ENCODE peak calls at places on chromosomes 4 and X, in eight cellular contexts. One of them, this sample, is unnamed. For H3K4me1 and H3K9me3, the result is how much of the 10 kb centered on the place peaks cover.

GRCh38 chrX:132956421-132957210 is 1.8 kb downstream of the HS6ST2 start:
- DNase-seq in A549: peak
- DNase-seq in tibial nerve: no peak
- DNase-seq in fibroblast of lung: no peak
- DNase-seq in sigmoid colon: no peak
- DNase-seq in right lobe of liver: no peak
- DNase-seq in keratinocyte: no peak
- DNase-seq in testis: no peak
- DNase-seq in this sample: peak

GRCh38 chr4:74433043-74433442 is 11.9 kb upstream of the AREG start:
- DNase-seq in A549: no peak
- DNase-seq in tibial nerve: no peak
- DNase-seq in fibroblast of lung: no peak
- DNase-seq in sigmoid colon: no peak
- DNase-seq in right lobe of liver: no peak
- DNase-seq in keratinocyte: no peak
- DNase-seq in testis: no peak
- DNase-seq in this sample: no peak

GRCh38 chr4:8303485-8304281 is 34.1 kb downstream of the HTRA3 start:
- DNase-seq in A549: peak
- DNase-seq in tibial nerve: no peak
- DNase-seq in fibroblast of lung: peak
- DNase-seq in sigmoid colon: peak
- DNase-seq in right lobe of liver: no peak
- DNase-seq in keratinocyte: peak
- DNase-seq in testis: no peak
- DNase-seq in this sample: peak

GRCh38 chrX:38803286-38803608 is 2.0 kb downstream of the MID1IP1 start:
- DNase-seq in A549: no peak
- DNase-seq in tibial nerve: no peak
- DNase-seq in fibroblast of lung: no peak
- DNase-seq in sigmoid colon: no peak
- DNase-seq in right lobe of liver: no peak
- DNase-seq in keratinocyte: no peak
- DNase-seq in testis: no peak
- DNase-seq in this sample: no peak

GRCh38 chrX:78886550-78886949 is 58.6 kb upstream of the P2RY10 start:
- DNase-seq in A549: peak
- DNase-seq in tibial nerve: no peak
- DNase-seq in fibroblast of lung: no peak
- DNase-seq in sigmoid colon: no peak
- DNase-seq in right lobe of liver: no peak
- DNase-seq in keratinocyte: no peak
- DNase-seq in testis: no peak
- DNase-seq in this sample: no peak

GRCh38 chr4:18847276-18847890 is 825.8 kb upstream of the LCORL start:
- DNase-seq in A549: no peak
- DNase-seq in tibial nerve: no peak
- DNase-seq in fibroblast of lung: peak
- DNase-seq in sigmoid colon: no peak
- DNase-seq in right lobe of liver: no peak
- DNase-seq in keratinocyte: no peak
- DNase-seq in testis: peak
- DNase-seq in this sample: no peak

GRCh38 chr4:55768291-55768690 is 51.3 kb upstream of the EXOC1L start:
- DNase-seq in A549: peak
- DNase-seq in tibial nerve: no peak
- DNase-seq in fibroblast of lung: peak
- DNase-seq in sigmoid colon: no peak
- DNase-seq in right lobe of liver: no peak
- DNase-seq in keratinocyte: peak
- DNase-seq in testis: no peak
- DNase-seq in this sample: no peak

GRCh38 chr4:74258949-74259348 is 49.3 kb upstream of the EPGN start:
- DNase-seq in A549: no peak
- DNase-seq in tibial nerve: no peak
- DNase-seq in fibroblast of lung: peak
- DNase-seq in sigmoid colon: no peak
- DNase-seq in right lobe of liver: no peak
- DNase-seq in keratinocyte: no peak
- DNase-seq in testis: peak
- DNase-seq in this sample: no peak

GRCh38 chr4:41119867-41120295 is 94.5 kb downstream of the APBB2 start:
- DNase-seq in A549: no peak
- DNase-seq in tibial nerve: peak
- DNase-seq in fibroblast of lung: no peak
- DNase-seq in sigmoid colon: no peak
- DNase-seq in right lobe of liver: no peak
- DNase-seq in keratinocyte: no peak
- DNase-seq in testis: no peak
- DNase-seq in this sample: peak

GRCh38 chr4:38782452-38783108 is at the start of gene TLR10:
- DNase-seq in A549: peak
- DNase-seq in tibial nerve: no peak
- DNase-seq in fibroblast of lung: peak
- DNase-seq in sigmoid colon: no peak
- DNase-seq in right lobe of liver: no peak
- DNase-seq in keratinocyte: no peak
- DNase-seq in testis: peak
- DNase-seq in this sample: no peak

GRCh38 chr4:78496021-78496643 is 55.4 kb upstream of the ANXA3 start:
- DNase-seq in A549: no peak
- DNase-seq in tibial nerve: no peak
- DNase-seq in fibroblast of lung: peak
- DNase-seq in sigmoid colon: no peak
- DNase-seq in right lobe of liver: no peak
- DNase-seq in keratinocyte: no peak
- DNase-seq in testis: no peak
- DNase-seq in this sample: no peak

GRCh38 chr4:182968917-182969650 is 51.9 kb upstream of the DCTD start:
- DNase-seq in A549: no peak
- DNase-seq in tibial nerve: no peak
- DNase-seq in fibroblast of lung: no peak
- DNase-seq in sigmoid colon: no peak
- DNase-seq in right lobe of liver: no peak
- DNase-seq in keratinocyte: no peak
- DNase-seq in testis: no peak
- DNase-seq in this sample: no peak

GRCh38 chr4:96175871-96176270 is 336.0 kb downstream of the PDHA2 start:
- DNase-seq in A549: no peak
- DNase-seq in tibial nerve: no peak
- DNase-seq in fibroblast of lung: no peak
- DNase-seq in sigmoid colon: no peak
- DNase-seq in right lobe of liver: no peak
- DNase-seq in keratinocyte: no peak
- DNase-seq in testis: no peak
- DNase-seq in this sample: no peak

GRCh38 chr4:98446499-98447375 is 185.6 kb downstream of the RAP1GDS1 start:
- DNase-seq in A549: no peak
- DNase-seq in tibial nerve: no peak
- DNase-seq in fibroblast of lung: peak
- DNase-seq in sigmoid colon: no peak
- DNase-seq in right lobe of liver: no peak
- DNase-seq in keratinocyte: peak
- DNase-seq in testis: no peak
- DNase-seq in this sample: no peak

GRCh38 chr4:48698029-48698901 is 81.8 kb downstream of the FRYL start:
- DNase-seq in A549: peak
- DNase-seq in tibial nerve: peak
- DNase-seq in fibroblast of lung: peak
- DNase-seq in sigmoid colon: peak
- DNase-seq in right lobe of liver: peak
- DNase-seq in keratinocyte: peak
- DNase-seq in testis: peak
- DNase-seq in this sample: no peak

GRCh38 chrX:153643431-153644351 is 3.3 kb upstream of the DUSP9 start:
- DNase-seq in A549: peak
- DNase-seq in tibial nerve: no peak
- DNase-seq in fibroblast of lung: no peak
- DNase-seq in sigmoid colon: peak
- DNase-seq in right lobe of liver: no peak
- DNase-seq in keratinocyte: no peak
- DNase-seq in testis: no peak
- DNase-seq in this sample: no peak
- TF ChIP-seq CTCF in A549: peak
- TF ChIP-seq CTCF in tibial nerve: no peak
- TF ChIP-seq CTCF in fibroblast of lung: no peak
- TF ChIP-seq CTCF in sigmoid colon: no peak
- TF ChIP-seq CTCF in right lobe of liver: no peak
- TF ChIP-seq CTCF in keratinocyte: no peak
- TF ChIP-seq CTCF in testis: no peak
- TF ChIP-seq CTCF in this sample: no peak

DNA sequence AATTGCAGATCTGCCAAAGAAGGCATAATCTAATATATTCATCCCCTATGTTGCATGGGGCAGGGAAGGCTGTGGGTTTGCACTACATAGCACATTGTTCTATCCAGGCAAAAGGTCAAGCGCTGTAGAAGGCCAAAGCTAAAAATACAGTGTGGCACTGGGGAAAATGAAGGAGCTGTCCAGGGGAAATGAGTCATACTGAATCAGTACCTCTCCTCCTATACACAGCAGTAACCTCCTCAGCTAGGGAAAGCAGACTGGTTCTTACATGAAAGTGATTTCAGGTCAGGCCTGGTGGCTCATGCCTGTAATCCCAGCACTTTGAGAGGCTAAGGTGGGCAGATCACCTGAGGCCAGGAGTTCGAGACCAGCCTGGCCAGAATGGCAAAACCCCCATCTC is 31.0 kb upstream of the SLC25A4 start:
- DNase-seq in A549: peak
- DNase-seq in tibial nerve: no peak
- DNase-seq in fibroblast of lung: peak
- DNase-seq in sigmoid colon: no peak
- DNase-seq in right lobe of liver: no peak
- DNase-seq in keratinocyte: peak
- DNase-seq in testis: peak
- DNase-seq in this sample: peak
- H3K4me1 ChIP-seq in A549: under half
- H3K4me1 ChIP-seq in tibial nerve: under half
- H3K4me1 ChIP-seq in fibroblast of lung: under half
- H3K4me1 ChIP-seq in sigmoid colon: under half
- H3K4me1 ChIP-seq in right lobe of liver: under half
- H3K4me1 ChIP-seq in keratinocyte: under half
- H3K4me1 ChIP-seq in testis: under half
- H3K4me1 ChIP-seq in this sample: under half

GRCh38 chr4:165475706-165476070 is 96.9 kb downstream of the CPE start:
- DNase-seq in A549: no peak
- DNase-seq in tibial nerve: no peak
- DNase-seq in fibroblast of lung: no peak
- DNase-seq in sigmoid colon: no peak
- DNase-seq in right lobe of liver: no peak
- DNase-seq in keratinocyte: no peak
- DNase-seq in testis: no peak
- DNase-seq in this sample: no peak
- H3K9me3 ChIP-seq in A549: under half
- H3K9me3 ChIP-seq in tibial nerve: under half
- H3K9me3 ChIP-seq in fibroblast of lung: under half
- H3K9me3 ChIP-seq in sigmoid colon: under half
- H3K9me3 ChIP-seq in right lobe of liver: under half
- H3K9me3 ChIP-seq in keratinocyte: under half
- H3K9me3 ChIP-seq in testis: under half
- H3K9me3 ChIP-seq in this sample: under half

DNA sequence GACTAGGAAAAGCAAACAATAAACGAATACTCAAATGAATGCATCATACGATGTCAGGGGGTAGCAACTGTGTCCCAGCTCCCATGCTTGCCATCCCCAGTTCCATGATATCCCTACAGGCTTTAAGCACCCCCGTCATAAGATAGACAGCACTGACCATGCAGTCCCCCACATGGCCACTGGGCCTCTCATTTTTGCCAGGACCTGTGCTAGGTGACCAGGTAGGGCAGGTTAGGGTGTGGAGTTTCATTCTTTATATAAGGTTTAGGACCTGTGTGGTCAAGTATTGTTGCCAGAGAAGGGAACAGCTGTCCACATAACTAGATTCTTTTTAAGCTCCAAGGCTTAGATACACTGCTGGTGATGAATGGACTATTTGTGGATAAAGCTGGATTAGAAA is 9.7 kb downstream of the PPEF2 start:
- DNase-seq in A549: peak
- DNase-seq in tibial nerve: no peak
- DNase-seq in fibroblast of lung: no peak
- DNase-seq in sigmoid colon: no peak
- DNase-seq in right lobe of liver: no peak
- DNase-seq in keratinocyte: no peak
- DNase-seq in testis: no peak
- DNase-seq in this sample: no peak
- TF ChIP-seq CTCF in A549: no peak
- TF ChIP-seq CTCF in tibial nerve: no peak
- TF ChIP-seq CTCF in fibroblast of lung: no peak
- TF ChIP-seq CTCF in sigmoid colon: no peak
- TF ChIP-seq CTCF in right lobe of liver: no peak
- TF ChIP-seq CTCF in keratinocyte: peak
- TF ChIP-seq CTCF in testis: no peak
- TF ChIP-seq CTCF in this sample: no peak